ENCODE peak calls at places on chromosomes 13 and 19, in seven cellular contexts. One of them, this sample, is unnamed.

GRCh38 chr13:31818236-31818635 is 78.9 kb downstream of the RXFP2 start:
- DNase-seq in fibroblast of pulmonary artery: no peak
- DNase-seq in stimulated activated CD8-positive, alpha-beta memory T cell treated with anti-CD3 and anti-CD28 coated beads, Interleukin-15, amount 100 ng/mL, for 4 hours: no peak
- DNase-seq in SHP77: no peak
- DNase-seq in SK-N-SH: no peak
- DNase-seq in fibroblast of gingiva: no peak
- DNase-seq in HL-60: no peak
- DNase-seq in this sample: no peak

GRCh38 chr13:39600766-39601165 is 2.2 kb downstream of the LHFPL6 start:
- DNase-seq in stimulated activated CD8-positive, alpha-beta memory T cell treated with anti-CD3 and anti-CD28 coated beads, Interleukin-15, amount 100 ng/mL, for 4 hours: no peak
- DNase-seq in fibroblast of gingiva: no peak
- DNase-seq in fibroblast of pulmonary artery: peak; percentile 12
- DNase-seq in HL-60: no peak
- DNase-seq in SHP77: no peak
- DNase-seq in SK-N-SH: no peak
- DNase-seq in this sample: no peak

GRCh38 chr13:25186187-25186586 is 14.1 kb upstream of the AMER2 start:
- DNase-seq in SHP77: no peak
- DNase-seq in HL-60: no peak
- DNase-seq in stimulated activated CD8-positive, alpha-beta memory T cell treated with anti-CD3 and anti-CD28 coated beads, Interleukin-15, amount 100 ng/mL, for 4 hours: no peak
- DNase-seq in fibroblast of pulmonary artery: no peak
- DNase-seq in SK-N-SH: no peak
- DNase-seq in fibroblast of gingiva: no peak
- DNase-seq in this sample: no peak

GRCh38 chr13:22298530-22298929 is 627.7 kb downstream of the FGF9 start:
- DNase-seq in HL-60: no peak
- DNase-seq in SK-N-SH: no peak
- DNase-seq in fibroblast of pulmonary artery: no peak
- DNase-seq in SHP77: no peak
- DNase-seq in stimulated activated CD8-positive, alpha-beta memory T cell treated with anti-CD3 and anti-CD28 coated beads, Interleukin-15, amount 100 ng/mL, for 4 hours: no peak
- DNase-seq in fibroblast of gingiva: no peak
- DNase-seq in this sample: no peak

GRCh38 chr13:22154041-22154440 is 483.2 kb downstream of the FGF9 start:
- DNase-seq in HL-60: no peak
- DNase-seq in SHP77: no peak
- DNase-seq in fibroblast of gingiva: no peak
- DNase-seq in fibroblast of pulmonary artery: no peak
- DNase-seq in SK-N-SH: no peak
- DNase-seq in stimulated activated CD8-positive, alpha-beta memory T cell treated with anti-CD3 and anti-CD28 coated beads, Interleukin-15, amount 100 ng/mL, for 4 hours: no peak
- DNase-seq in this sample: no peak

GRCh38 chr13:26831336-26831908 is 70.8 kb upstream of the GPR12 start:
- DNase-seq in HL-60: no peak
- DNase-seq in SK-N-SH: peak; percentile 80
- DNase-seq in SHP77: peak; percentile 21
- DNase-seq in fibroblast of gingiva: no peak
- DNase-seq in fibroblast of pulmonary artery: no peak
- DNase-seq in stimulated activated CD8-positive, alpha-beta memory T cell treated with anti-CD3 and anti-CD28 coated beads, Interleukin-15, amount 100 ng/mL, for 4 hours: no peak
- DNase-seq in this sample: no peak

GRCh38 chr19:18700501-18701249 is 17.2 kb downstream of the CRTC1 start:
- DNase-seq in fibroblast of gingiva: peak; percentile 60
- DNase-seq in HL-60: no peak
- DNase-seq in fibroblast of pulmonary artery: peak; percentile 37
- DNase-seq in SHP77: no peak
- DNase-seq in SK-N-SH: peak; percentile 91
- DNase-seq in stimulated activated CD8-positive, alpha-beta memory T cell treated with anti-CD3 and anti-CD28 coated beads, Interleukin-15, amount 100 ng/mL, for 4 hours: peak; percentile 35
- DNase-seq in this sample: no peak

GRCh38 chr13:79427265-79427664 is 21.2 kb upstream of the RBM26 start:
- DNase-seq in stimulated activated CD8-positive, alpha-beta memory T cell treated with anti-CD3 and anti-CD28 coated beads, Interleukin-15, amount 100 ng/mL, for 4 hours: no peak
- DNase-seq in SK-N-SH: no peak
- DNase-seq in fibroblast of gingiva: no peak
- DNase-seq in SHP77: no peak
- DNase-seq in fibroblast of pulmonary artery: no peak
- DNase-seq in HL-60: no peak
- DNase-seq in this sample: no peak

GRCh38 chr19:33668968-33669367 is 47.2 kb downstream of the CHST8 start:
- DNase-seq in SK-N-SH: no peak
- DNase-seq in HL-60: no peak
- DNase-seq in SHP77: no peak
- DNase-seq in fibroblast of gingiva: no peak
- DNase-seq in fibroblast of pulmonary artery: no peak
- DNase-seq in stimulated activated CD8-positive, alpha-beta memory T cell treated with anti-CD3 and anti-CD28 coated beads, Interleukin-15, amount 100 ng/mL, for 4 hours: no peak
- DNase-seq in this sample: no peak

GRCh38 chr19:3357731-3358391 is 8.5 kb upstream of the NFIC start:
- DNase-seq in fibroblast of pulmonary artery: no peak
- DNase-seq in fibroblast of gingiva: no peak
- DNase-seq in HL-60: no peak
- DNase-seq in SHP77: no peak
- DNase-seq in stimulated activated CD8-positive, alpha-beta memory T cell treated with anti-CD3 and anti-CD28 coated beads, Interleukin-15, amount 100 ng/mL, for 4 hours: no peak
- DNase-seq in SK-N-SH: no peak
- DNase-seq in this sample: no peak

GRCh38 chr19:7509625-7510024 is 6.3 kb upstream of the ZNF358 start:
- DNase-seq in stimulated activated CD8-positive, alpha-beta memory T cell treated with anti-CD3 and anti-CD28 coated beads, Interleukin-15, amount 100 ng/mL, for 4 hours: no peak
- DNase-seq in SK-N-SH: no peak
- DNase-seq in HL-60: no peak
- DNase-seq in SHP77: no peak
- DNase-seq in fibroblast of gingiva: no peak
- DNase-seq in fibroblast of pulmonary artery: no peak
- DNase-seq in this sample: no peak

GRCh38 chr13:66634384-66634783 is 595.8 kb downstream of the PCDH9 start:
- DNase-seq in fibroblast of pulmonary artery: peak; percentile 39
- DNase-seq in HL-60: no peak
- DNase-seq in SHP77: no peak
- DNase-seq in fibroblast of gingiva: no peak
- DNase-seq in stimulated activated CD8-positive, alpha-beta memory T cell treated with anti-CD3 and anti-CD28 coated beads, Interleukin-15, amount 100 ng/mL, for 4 hours: no peak
- DNase-seq in SK-N-SH: no peak
- DNase-seq in this sample: no peak

GRCh38 chr13:99855516-99855915 is 116.1 kb downstream of the ZIC5 start:
- DNase-seq in fibroblast of gingiva: no peak
- DNase-seq in SHP77: no peak
- DNase-seq in stimulated activated CD8-positive, alpha-beta memory T cell treated with anti-CD3 and anti-CD28 coated beads, Interleukin-15, amount 100 ng/mL, for 4 hours: no peak
- DNase-seq in SK-N-SH: no peak
- DNase-seq in HL-60: no peak
- DNase-seq in fibroblast of pulmonary artery: no peak
- DNase-seq in this sample: no peak

GRCh38 chr13:39410089-39410901 is 192.7 kb downstream of the LHFPL6 start:
- DNase-seq in fibroblast of gingiva: peak; percentile 85
- DNase-seq in SK-N-SH: no peak
- DNase-seq in HL-60: peak; percentile 23
- DNase-seq in stimulated activated CD8-positive, alpha-beta memory T cell treated with anti-CD3 and anti-CD28 coated beads, Interleukin-15, amount 100 ng/mL, for 4 hours: no peak
- DNase-seq in SHP77: no peak
- DNase-seq in fibroblast of pulmonary artery: peak; percentile 93
- DNase-seq in this sample: peak; percentile 30

GRCh38 chr19:54188224-54188871 is 1.0 kb downstream of the MBOAT7 start:
- DNase-seq in stimulated activated CD8-positive, alpha-beta memory T cell treated with anti-CD3 and anti-CD28 coated beads, Interleukin-15, amount 100 ng/mL, for 4 hours: peak; percentile 33
- DNase-seq in SK-N-SH: no peak
- DNase-seq in fibroblast of pulmonary artery: peak; percentile 42
- DNase-seq in HL-60: no peak
- DNase-seq in fibroblast of gingiva: no peak
- DNase-seq in SHP77: no peak
- DNase-seq in this sample: peak; percentile 43

GRCh38 chr19:19321143-19321577 is 531 bp downstream of the MAU2 start:
- DNase-seq in SHP77: no peak
- DNase-seq in HL-60: no peak
- DNase-seq in SK-N-SH: peak; percentile 68
- DNase-seq in fibroblast of gingiva: no peak
- DNase-seq in fibroblast of pulmonary artery: no peak
- DNase-seq in stimulated activated CD8-positive, alpha-beta memory T cell treated with anti-CD3 and anti-CD28 coated beads, Interleukin-15, amount 100 ng/mL, for 4 hours: no peak
- DNase-seq in this sample: no peak

GRCh38 chr13:73820285-73820684 is 313.9 kb downstream of the KLF12 start:
- DNase-seq in SHP77: no peak
- DNase-seq in HL-60: no peak
- DNase-seq in fibroblast of pulmonary artery: no peak
- DNase-seq in stimulated activated CD8-positive, alpha-beta memory T cell treated with anti-CD3 and anti-CD28 coated beads, Interleukin-15, amount 100 ng/mL, for 4 hours: no peak
- DNase-seq in fibroblast of gingiva: no peak
- DNase-seq in SK-N-SH: no peak
- DNase-seq in this sample: no peak

GRCh38 chr13:30466358-30466714 is 600 bp upstream of the HMGB1 start:
- DNase-seq in SHP77: peak; percentile 29
- DNase-seq in SK-N-SH: no peak
- DNase-seq in fibroblast of gingiva: no peak
- DNase-seq in fibroblast of pulmonary artery: no peak
- DNase-seq in HL-60: no peak
- DNase-seq in stimulated activated CD8-positive, alpha-beta memory T cell treated with anti-CD3 and anti-CD28 coated beads, Interleukin-15, amount 100 ng/mL, for 4 hours: no peak
- DNase-seq in this sample: no peak

GRCh38 chr19:38687837-38688378 is 40.5 kb downstream of the ACTN4 start:
- DNase-seq in HL-60: no peak
- DNase-seq in stimulated activated CD8-positive, alpha-beta memory T cell treated with anti-CD3 and anti-CD28 coated beads, Interleukin-15, amount 100 ng/mL, for 4 hours: no peak
- DNase-seq in SK-N-SH: no peak
- DNase-seq in SHP77: no peak
- DNase-seq in fibroblast of gingiva: no peak
- DNase-seq in fibroblast of pulmonary artery: no peak
- DNase-seq in this sample: no peak

GRCh38 chr13:102392810-102393209 is 9.0 kb downstream of the FGF14 start:
- DNase-seq in SK-N-SH: no peak
- DNase-seq in stimulated activated CD8-positive, alpha-beta memory T cell treated with anti-CD3 and anti-CD28 coated beads, Interleukin-15, amount 100 ng/mL, for 4 hours: no peak
- DNase-seq in fibroblast of pulmonary artery: no peak
- DNase-seq in SHP77: no peak
- DNase-seq in fibroblast of gingiva: no peak
- DNase-seq in HL-60: no peak
- DNase-seq in this sample: no peak

GRCh38 chr13:95343944-95344343 is 42.7 kb upstream of the ABCC4 start:
- DNase-seq in SHP77: no peak
- DNase-seq in stimulated activated CD8-positive, alpha-beta memory T cell treated with anti-CD3 and anti-CD28 coated beads, Interleukin-15, amount 100 ng/mL, for 4 hours: no peak
- DNase-seq in fibroblast of pulmonary artery: peak; percentile 92
- DNase-seq in HL-60: no peak
- DNase-seq in SK-N-SH: no peak
- DNase-seq in fibroblast of gingiva: no peak
- DNase-seq in this sample: no peak

GRCh38 chr19:38388310-38389100 is at the start of gene SPRED3:
- DNase-seq in HL-60: no peak
- DNase-seq in fibroblast of pulmonary artery: no peak
- DNase-seq in stimulated activated CD8-positive, alpha-beta memory T cell treated with anti-CD3 and anti-CD28 coated beads, Interleukin-15, amount 100 ng/mL, for 4 hours: no peak
- DNase-seq in fibroblast of gingiva: peak; percentile 59
- DNase-seq in SHP77: no peak
- DNase-seq in SK-N-SH: peak; percentile 90
- DNase-seq in this sample: no peak

GRCh38 chr13:99153219-99153618 is 47.4 kb upstream of the UBAC2 start:
- DNase-seq in SK-N-SH: no peak
- DNase-seq in stimulated activated CD8-positive, alpha-beta memory T cell treated with anti-CD3 and anti-CD28 coated beads, Interleukin-15, amount 100 ng/mL, for 4 hours: no peak
- DNase-seq in SHP77: no peak
- DNase-seq in fibroblast of pulmonary artery: peak; percentile 39
- DNase-seq in fibroblast of gingiva: no peak
- DNase-seq in HL-60: no peak
- DNase-seq in this sample: no peak

GRCh38 chr13:97976551-97977375 is 23.3 kb downstream of the IPO5 start:
- DNase-seq in SK-N-SH: peak; percentile 75
- DNase-seq in SHP77: no peak
- DNase-seq in HL-60: no peak
- DNase-seq in fibroblast of gingiva: peak; percentile 14
- DNase-seq in fibroblast of pulmonary artery: no peak
- DNase-seq in stimulated activated CD8-positive, alpha-beta memory T cell treated with anti-CD3 and anti-CD28 coated beads, Interleukin-15, amount 100 ng/mL, for 4 hours: peak; percentile 27
- DNase-seq in this sample: no peak

GRCh38 chr19:18607222-18608101 is 863 bp upstream of the CRLF1 start:
- DNase-seq in SK-N-SH: peak; percentile 32
- DNase-seq in fibroblast of gingiva: no peak
- DNase-seq in SHP77: no peak
- DNase-seq in stimulated activated CD8-positive, alpha-beta memory T cell treated with anti-CD3 and anti-CD28 coated beads, Interleukin-15, amount 100 ng/mL, for 4 hours: no peak
- DNase-seq in fibroblast of pulmonary artery: no peak
- DNase-seq in HL-60: no peak
- DNase-seq in this sample: no peak

GRCh38 chr13:73399347-73400216 is 340.8 kb downstream of the KLF5 start:
- DNase-seq in HL-60: no peak
- DNase-seq in fibroblast of gingiva: no peak
- DNase-seq in SHP77: no peak
- DNase-seq in fibroblast of pulmonary artery: no peak
- DNase-seq in SK-N-SH: no peak
- DNase-seq in stimulated activated CD8-positive, alpha-beta memory T cell treated with anti-CD3 and anti-CD28 coated beads, Interleukin-15, amount 100 ng/mL, for 4 hours: no peak
- DNase-seq in this sample: no peak

GRCh38 chr19:42879613-42880012 is at the start of gene PSG1:
- DNase-seq in stimulated activated CD8-positive, alpha-beta memory T cell treated with anti-CD3 and anti-CD28 coated beads, Interleukin-15, amount 100 ng/mL, for 4 hours: no peak
- DNase-seq in fibroblast of gingiva: no peak
- DNase-seq in fibroblast of pulmonary artery: no peak
- DNase-seq in SK-N-SH: no peak
- DNase-seq in SHP77: no peak
- DNase-seq in HL-60: no peak
- DNase-seq in this sample: no peak

GRCh38 chr13:97344250-97345175 is 89.5 kb upstream of the RAP2A start:
- DNase-seq in SHP77: peak; percentile 76
- DNase-seq in fibroblast of pulmonary artery: peak; percentile 81
- DNase-seq in SK-N-SH: peak; percentile 67
- DNase-seq in stimulated activated CD8-positive, alpha-beta memory T cell treated with anti-CD3 and anti-CD28 coated beads, Interleukin-15, amount 100 ng/mL, for 4 hours: no peak
- DNase-seq in HL-60: no peak
- DNase-seq in fibroblast of gingiva: peak; percentile 47
- DNase-seq in this sample: no peak

GRCh38 chr13:77751513-77752456 is 54.3 kb downstream of the SLAIN1 start:
- DNase-seq in SK-N-SH: peak; percentile 23
- DNase-seq in SHP77: peak; percentile 18
- DNase-seq in fibroblast of pulmonary artery: peak; percentile 62
- DNase-seq in fibroblast of gingiva: peak; percentile 37
- DNase-seq in HL-60: peak; percentile 20
- DNase-seq in stimulated activated CD8-positive, alpha-beta memory T cell treated with anti-CD3 and anti-CD28 coated beads, Interleukin-15, amount 100 ng/mL, for 4 hours: no peak
- DNase-seq in this sample: no peak

GRCh38 chr13:76440568-76440967 is 445.6 kb downstream of the KCTD12 start:
- DNase-seq in SHP77: no peak
- DNase-seq in SK-N-SH: no peak
- DNase-seq in fibroblast of gingiva: no peak
- DNase-seq in HL-60: no peak
- DNase-seq in fibroblast of pulmonary artery: no peak
- DNase-seq in stimulated activated CD8-positive, alpha-beta memory T cell treated with anti-CD3 and anti-CD28 coated beads, Interleukin-15, amount 100 ng/mL, for 4 hours: no peak
- DNase-seq in this sample: peak; percentile 46

GRCh38 chr19:41913476-41914190 is 14.6 kb downstream of the ERFL start:
- DNase-seq in HL-60: no peak
- DNase-seq in stimulated activated CD8-positive, alpha-beta memory T cell treated with anti-CD3 and anti-CD28 coated beads, Interleukin-15, amount 100 ng/mL, for 4 hours: no peak
- DNase-seq in fibroblast of gingiva: no peak
- DNase-seq in SK-N-SH: no peak
- DNase-seq in SHP77: no peak
- DNase-seq in fibroblast of pulmonary artery: no peak
- DNase-seq in this sample: no peak

GRCh38 chr13:66640231-66640630 is 589.9 kb downstream of the PCDH9 start:
- DNase-seq in fibroblast of pulmonary artery: no peak
- DNase-seq in SK-N-SH: no peak
- DNase-seq in SHP77: no peak
- DNase-seq in HL-60: no peak
- DNase-seq in stimulated activated CD8-positive, alpha-beta memory T cell treated with anti-CD3 and anti-CD28 coated beads, Interleukin-15, amount 100 ng/mL, for 4 hours: no peak
- DNase-seq in fibroblast of gingiva: no peak
- DNase-seq in this sample: no peak

GRCh38 chr19:1336079-1336684 is 47.5 kb upstream of the NDUFS7 start:
- DNase-seq in fibroblast of pulmonary artery: no peak
- DNase-seq in HL-60: no peak
- DNase-seq in SHP77: no peak
- DNase-seq in stimulated activated CD8-positive, alpha-beta memory T cell treated with anti-CD3 and anti-CD28 coated beads, Interleukin-15, amount 100 ng/mL, for 4 hours: no peak
- DNase-seq in SK-N-SH: no peak
- DNase-seq in fibroblast of gingiva: no peak
- DNase-seq in this sample: no peak

GRCh38 chr19:41363371-41363752 is 587 bp downstream of the B9D2 start:
- DNase-seq in fibroblast of gingiva: no peak
- DNase-seq in HL-60: no peak
- DNase-seq in stimulated activated CD8-positive, alpha-beta memory T cell treated with anti-CD3 and anti-CD28 coated beads, Interleukin-15, amount 100 ng/mL, for 4 hours: no peak
- DNase-seq in fibroblast of pulmonary artery: no peak
- DNase-seq in SK-N-SH: no peak
- DNase-seq in SHP77: no peak
- DNase-seq in this sample: no peak

GRCh38 chr13:25692156-25692555 is 320.4 kb downstream of the ATP8A2 start:
- DNase-seq in stimulated activated CD8-positive, alpha-beta memory T cell treated with anti-CD3 and anti-CD28 coated beads, Interleukin-15, amount 100 ng/mL, for 4 hours: no peak
- DNase-seq in SK-N-SH: no peak
- DNase-seq in HL-60: no peak
- DNase-seq in fibroblast of gingiva: no peak
- DNase-seq in SHP77: no peak
- DNase-seq in fibroblast of pulmonary artery: no peak
- DNase-seq in this sample: no peak

GRCh38 chr13:31236211-31236786 is 36.5 kb downstream of the B3GLCT start:
- DNase-seq in SHP77: peak; percentile 5
- DNase-seq in fibroblast of gingiva: peak; percentile 60
- DNase-seq in stimulated activated CD8-positive, alpha-beta memory T cell treated with anti-CD3 and anti-CD28 coated beads, Interleukin-15, amount 100 ng/mL, for 4 hours: no peak
- DNase-seq in SK-N-SH: peak; percentile 52
- DNase-seq in fibroblast of pulmonary artery: peak; percentile 64
- DNase-seq in HL-60: peak; percentile 21
- DNase-seq in this sample: no peak

GRCh38 chr19:50333737-50334617 is 4.8 kb upstream of the KCNC3 start:
- DNase-seq in HL-60: peak; percentile 49
- DNase-seq in fibroblast of gingiva: peak; percentile 19
- DNase-seq in SK-N-SH: peak; percentile 98
- DNase-seq in SHP77: no peak
- DNase-seq in fibroblast of pulmonary artery: peak; percentile 66
- DNase-seq in stimulated activated CD8-positive, alpha-beta memory T cell treated with anti-CD3 and anti-CD28 coated beads, Interleukin-15, amount 100 ng/mL, for 4 hours: peak; percentile 67
- DNase-seq in this sample: no peak

GRCh38 chr13:67076378-67076777 is 153.8 kb downstream of the PCDH9 start:
- DNase-seq in SHP77: no peak
- DNase-seq in fibroblast of pulmonary artery: peak; percentile 17
- DNase-seq in fibroblast of gingiva: no peak
- DNase-seq in stimulated activated CD8-positive, alpha-beta memory T cell treated with anti-CD3 and anti-CD28 coated beads, Interleukin-15, amount 100 ng/mL, for 4 hours: no peak
- DNase-seq in SK-N-SH: no peak
- DNase-seq in HL-60: no peak
- DNase-seq in this sample: no peak